ENCODE peak calls at places on chromosomes 5 and 9, in five cellular contexts. B is CD8-positive, alpha-beta T cell; D is brain microvascular endothelial cell; S is left lung; K is neural progenitor cell. G is an unnamed sample.

GRCh38 chr9:136525841-136526499 is 19.9 kb downstream of the NOTCH1 start:
- DNase-seq in B (no peak), K (peak), S (peak), D (no peak), G (peak)

GRCh38 chr5:106940986-106941385 is 729.8 kb downstream of the EFNA5 start:
- DNase-seq in B (no peak), K (no peak), D (peak), S (no peak), G (no peak)

GRCh38 chr9:94782367-94783120 is 56.0 kb downstream of the AOPEP start:
- DNase-seq in K (no peak), S (no peak), D (no peak), B (no peak), G (no peak)

GRCh38 chr5:169710675-169711074 is 73.6 kb downstream of the DOCK2 start:
- DNase-seq in B (no peak), K (no peak), D (no peak), S (no peak), G (no peak)

GRCh38 chr9:84722388-84722989 is 53.0 kb downstream of the NTRK2 start:
- DNase-seq in K (no peak), D (no peak), B (no peak), S (no peak), G (no peak)

GRCh38 chr5:157335534-157336422 is 69.9 kb downstream of the CYFIP2 start:
- DNase-seq in B (no peak), S (no peak), K (no peak), D (no peak), G (no peak)

GRCh38 chr5:149419532-149420485 is 40.7 kb upstream of the IL17B start:
- DNase-seq in B (no peak), D (no peak), K (no peak), S (no peak), G (no peak)

GRCh38 chr9:13993482-13994267 is 320.3 kb downstream of the NFIB start:
- DNase-seq in S (no peak), K (peak), B (no peak), D (no peak), G (no peak)

GRCh38 chr9:136565075-136565721 is 19.4 kb upstream of the NOTCH1 start:
- DNase-seq in B (no peak), K (no peak), S (no peak), D (no peak), G (no peak)

GRCh38 chr9:34437006-34437925 is 21.1 kb downstream of the FAM219A start:
- DNase-seq in B (peak), D (peak), K (peak), S (no peak), G (peak)

GRCh38 chr9:9920425-9920824 is 692.4 kb downstream of the PTPRD start:
- DNase-seq in K (peak), D (no peak), B (no peak), S (no peak), G (no peak)

GRCh38 chr9:74125916-74126315 is 371.2 kb upstream of the RORB start:
- DNase-seq in D (no peak), B (no peak), K (peak), S (no peak), G (no peak)

GRCh38 chr5:149549461-149550266 is 1.6 kb downstream of the CSNK1A1 start:
- DNase-seq in B (no peak), S (peak), D (peak), K (peak), G (no peak)

GRCh38 chr5:123350744-123351143 is 72.5 kb downstream of the CEP120 start:
- DNase-seq in K (no peak), D (no peak), S (no peak), B (no peak), G (no peak)

GRCh38 chr9:137030006-137030405 is 1.9 kb downstream of the FUT7 start:
- DNase-seq in S (no peak), K (no peak), D (no peak), B (no peak), G (no peak)

GRCh38 chr9:2055203-2055658 is 40.1 kb downstream of the SMARCA2 start:
- DNase-seq in K (no peak), B (no peak), S (no peak), D (no peak), G (no peak)

GRCh38 chr9:28620661-28621060 is 1047.4 kb upstream of the C9orf72 start:
- DNase-seq in K (no peak), S (no peak), D (no peak), B (no peak), G (no peak)

GRCh38 chr5:94374336-94374735 is 244.1 kb downstream of the KIAA0825 start:
- DNase-seq in K (no peak), S (no peak), B (no peak), D (no peak), G (no peak)

GRCh38 chr9:79195904-79196303 is 375.9 kb upstream of the TLE4 start:
- DNase-seq in D (peak), S (no peak), K (no peak), B (no peak), G (no peak)

GRCh38 chr5:18112066-18112465 is 477.8 kb downstream of the TAF11L14 start:
- DNase-seq in K (no peak), B (no peak), D (no peak), S (no peak), G (no peak)

GRCh38 chr5:123439616-123440153 is 16.5 kb upstream of the CEP120 start:
- DNase-seq in S (no peak), D (no peak), K (no peak), B (no peak), G (no peak)

GRCh38 chr5:142872795-142873194 is 102.6 kb downstream of the ARHGAP26 start:
- DNase-seq in D (peak), S (peak), K (no peak), B (no peak), G (no peak)

GRCh38 chr5:142871880-142872200 is 101.7 kb downstream of the ARHGAP26 start:
- DNase-seq in D (peak), B (no peak), K (no peak), S (no peak), G (no peak)

GRCh38 chr5:142871056-142871879 is 101.1 kb downstream of the ARHGAP26 start:
- DNase-seq in D (no peak), B (no peak), S (no peak), K (no peak), G (no peak)

GRCh38 chr5:142873831-142874230 is 103.7 kb downstream of the ARHGAP26 start:
- DNase-seq in B (no peak), S (no peak), K (no peak), D (no peak), G (no peak)

DNA sequence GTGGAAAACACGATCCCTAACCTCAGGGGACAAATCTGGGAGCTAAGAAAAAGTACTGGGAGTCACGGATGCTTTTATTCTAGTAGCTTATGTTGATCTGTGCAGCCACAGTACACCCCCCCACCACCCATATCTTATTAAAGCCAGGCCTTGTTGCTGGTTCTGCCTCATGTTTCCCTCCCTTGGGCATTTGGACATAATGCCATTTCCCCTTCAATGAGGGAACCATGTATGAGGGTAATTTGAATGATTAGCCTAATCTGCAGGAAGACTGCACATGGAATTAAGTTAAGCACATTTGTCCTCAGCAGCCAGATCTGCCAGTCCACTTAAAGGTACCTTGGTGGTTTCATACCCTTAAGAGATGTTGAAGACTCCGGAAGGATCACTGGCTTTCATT is 102.0 kb downstream of the ARHGAP26 start:
- DNase-seq in B (no peak), S (no peak), D (no peak), K (no peak), G (no peak)
- H3K27ac ChIP-seq in B (no peak), S (no peak), D (no peak), K (no peak), G (no peak)

DNA sequence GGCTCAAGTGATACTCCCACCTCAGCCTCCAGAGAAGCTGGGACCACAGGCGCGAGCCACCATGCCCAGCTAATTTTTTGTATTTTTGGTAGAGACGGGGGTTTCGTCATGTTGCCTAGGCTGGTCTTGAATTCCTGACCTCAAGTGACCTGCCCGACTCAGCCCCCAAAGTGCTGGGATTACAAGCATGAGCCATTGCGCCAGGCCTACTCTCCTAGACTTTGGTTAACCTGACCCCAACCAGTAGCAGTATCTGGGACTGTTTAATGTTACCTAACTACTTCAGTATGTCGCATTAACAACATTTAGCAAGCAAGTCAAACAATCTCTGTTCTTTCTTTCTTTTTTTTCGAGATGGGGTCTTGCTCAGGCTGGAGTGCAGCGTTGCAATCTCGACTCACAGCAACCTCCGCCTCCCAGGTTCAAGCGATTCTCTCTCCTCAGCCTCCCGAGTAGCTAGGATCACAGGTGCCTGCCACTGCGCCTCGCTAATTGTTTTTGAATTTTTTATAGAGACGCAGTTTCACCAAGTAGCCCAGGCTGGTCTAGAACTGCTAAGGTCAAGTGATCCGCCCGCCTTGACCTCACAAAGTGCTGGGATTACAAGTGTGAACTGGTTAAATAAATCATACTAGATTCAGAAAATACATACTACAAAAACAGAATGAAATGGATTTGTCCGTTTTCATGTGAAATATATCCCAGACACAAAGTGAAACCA is 2.0 kb downstream of the AK3 start:
- DNase-seq in D (no peak), K (no peak), B (no peak), S (no peak), G (no peak)
- H3K4me3 ChIP-seq in D (peak), K (peak), B (peak), S (peak), G (no peak)

GRCh38 chr5:92885950-92886349 is 695.1 kb downstream of the NR2F1-AS1 start:
- DNase-seq in K (peak), B (no peak), S (no peak), D (no peak), G (no peak)
- TF ChIP-seq CTCF in K (peak), B (no peak), S (no peak), D (no peak), G (peak)

GRCh38 chr9:33139421-33140228 is 27.5 kb downstream of the B4GALT1 start:
- DNase-seq in B (no peak), K (peak), S (peak), D (peak), G (no peak)
- H3K27ac ChIP-seq in B (no peak), K (no peak), S (peak), D (peak), G (no peak)

GRCh38 chr9:20950707-20951106 is 80.7 kb downstream of the HACD4 start:
- DNase-seq in S (no peak), D (no peak), K (no peak), B (no peak), G (no peak)

GRCh38 chr9:20944507-20944906 is 86.9 kb downstream of the HACD4 start:
- DNase-seq in K (no peak), B (no peak), S (no peak), D (no peak), G (no peak)

GRCh38 chr9:20945269-20945668 is 86.2 kb downstream of the HACD4 start:
- DNase-seq in S (no peak), B (no peak), K (peak), D (no peak), G (no peak)

GRCh38 chr9:20945856-20946255 is 85.6 kb downstream of the HACD4 start:
- DNase-seq in D (no peak), B (no peak), S (no peak), K (no peak), G (no peak)

GRCh38 chr9:20948703-20949102 is 82.7 kb downstream of the HACD4 start:
- DNase-seq in B (no peak), D (no peak), S (no peak), K (no peak), G (no peak)
- H3K4me3 ChIP-seq in B (no peak), D (no peak), S (no peak), K (no peak), G (no peak)

GRCh38 chr5:1801061-1801953 is at the start of gene NDUFS6:
- DNase-seq in D (no peak), S (peak), K (peak), B (peak), G (peak)
- TF ChIP-seq CTCF in D (no peak), S (no peak), K (no peak), B (no peak), G (no peak)

DNA sequence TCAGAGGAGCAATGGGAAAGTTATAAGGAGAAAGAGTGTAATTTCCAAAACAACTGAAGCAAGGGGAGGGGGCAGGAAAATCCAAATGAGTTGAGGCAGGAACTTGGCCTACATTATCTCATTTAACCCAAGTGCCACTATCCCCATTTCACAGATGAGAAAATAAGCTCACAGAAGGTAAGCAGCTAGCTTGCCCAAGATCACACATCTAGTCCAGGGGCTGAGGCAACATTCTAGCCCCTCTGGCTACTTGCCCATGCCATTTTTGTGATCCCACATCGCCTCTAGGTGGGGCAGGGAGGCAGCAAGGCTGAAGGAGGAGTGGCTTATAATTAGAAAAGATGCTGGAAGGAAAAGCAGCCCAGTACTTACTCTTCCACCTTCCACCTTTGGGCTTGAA is 2.6 kb upstream of the PSIP1 start:
- DNase-seq in B (no peak), S (no peak), D (no peak), K (peak), G (no peak)
- H3K27ac ChIP-seq in B (no peak), S (no peak), D (no peak), K (peak), G (no peak)

DNA sequence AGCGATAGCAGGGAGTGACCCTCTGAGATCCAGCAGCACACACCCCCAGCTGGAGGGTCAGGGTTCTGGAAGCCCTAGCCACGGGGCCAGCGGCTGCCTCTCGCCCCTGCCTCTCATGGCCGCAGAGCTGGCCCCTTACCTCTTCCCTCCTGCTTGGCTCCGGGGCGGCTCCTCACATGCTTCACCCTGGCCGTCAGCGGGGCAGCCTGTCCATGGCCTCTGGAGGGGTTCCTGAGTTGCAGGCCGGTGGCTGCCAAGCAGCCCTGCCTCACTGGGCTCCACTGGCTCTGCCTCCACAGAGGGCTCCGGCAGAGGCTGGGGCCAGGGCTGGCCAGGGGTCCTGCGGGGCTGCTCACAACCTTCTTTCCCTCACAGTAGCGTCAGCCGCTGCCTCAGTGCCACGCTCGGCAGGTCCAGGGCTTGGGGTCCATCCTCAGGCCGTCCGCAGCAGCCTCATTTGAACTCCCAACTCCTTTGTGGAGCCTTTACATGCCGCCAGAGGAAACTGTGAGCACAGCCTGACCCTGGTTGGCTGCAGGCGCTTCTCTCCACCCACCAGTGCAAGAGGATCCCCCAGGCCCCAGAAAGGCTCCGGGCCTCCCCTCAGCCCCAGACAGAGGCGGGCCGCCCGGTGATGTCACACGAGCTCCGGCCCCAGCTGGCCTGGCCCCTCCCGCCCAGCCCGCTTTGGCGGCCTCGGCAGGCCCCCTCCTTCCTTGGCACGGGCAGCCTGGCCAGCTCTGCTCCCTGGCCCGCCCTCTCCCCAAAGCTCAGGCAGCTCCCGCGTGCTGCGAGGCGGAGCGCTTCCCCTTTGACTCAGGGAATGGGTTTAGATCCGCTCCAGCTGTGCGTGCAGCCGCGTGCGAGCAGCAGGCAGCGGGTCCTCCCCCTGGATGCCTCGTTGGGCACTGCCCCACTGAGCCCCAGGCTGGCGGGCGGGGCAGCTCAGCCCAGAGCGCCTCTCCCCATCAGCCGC is at the start of gene ANGPTL2:
- DNase-seq in K (peak), D (peak), S (peak), B (no peak), G (peak)
- H3K4me3 ChIP-seq in K (peak), D (peak), S (peak), B (no peak), G (peak)

GRCh38 chr5:110414360-110414759 is 312.1 kb downstream of the TMEM232 start:
- DNase-seq in B (no peak), K (peak), S (no peak), D (peak), G (no peak)
- TF ChIP-seq CTCF in B (peak), K (peak), S (peak), D (peak), G (peak)